ENCODE peak calls at places on chromosomes 16 and 17, in seven cellular contexts. Z is mammary epithelial cell, V is Karpas-422, E is neural progenitor cell, K is neuronal stem cell, Y is lung, O is ovary. R is an unnamed sample. For H3K9me3, the result is how much of the 10 kb centered on the place peaks cover.

GRCh38 chr16:87701066-87701425 is 64.7 kb downstream of the KLHDC4 start:
- DNase-seq in V (no peak), E (no peak), Z (no peak), Y (no peak), K (no peak), O (no peak), R (no peak)

GRCh38 chr16:18003033-18003432 is 333.5 kb downstream of the NPIPA8 start:
- DNase-seq in V (no peak), E (no peak), K (no peak), O (no peak), Y (no peak), Z (no peak), R (no peak)

GRCh38 chr16:19524356-19524865 is 669 bp downstream of the CCP110 start:
- DNase-seq in Z (peak), K (peak), E (no peak), Y (no peak), V (peak), O (no peak), R (no peak)

GRCh38 chr16:56849690-56850680 is 15.0 kb upstream of the SLC12A3 start:
- DNase-seq in E (no peak), Z (no peak), O (peak), Y (no peak), K (no peak), V (no peak), R (no peak)

GRCh38 chr16:56838622-56839337 is 26.2 kb upstream of the SLC12A3 start:
- DNase-seq in K (no peak), V (no peak), Y (no peak), Z (no peak), O (no peak), E (no peak), R (no peak)

GRCh38 chr17:9837551-9838471 is 12.1 kb downstream of the GLP2R start:
- DNase-seq in V (no peak), E (no peak), Y (no peak), O (peak), K (no peak), Z (peak), R (peak)

GRCh38 chr16:31033709-31034492 is 543 bp downstream of the STX4 start:
- DNase-seq in V (peak), E (peak), K (peak), Y (peak), O (peak), Z (peak), R (peak)

GRCh38 chr17:19398301-19399181 is 11.6 kb upstream of the MFAP4 start:
- DNase-seq in E (no peak), Z (peak), K (no peak), O (no peak), V (no peak), Y (peak), R (no peak)

GRCh38 chr16:89435051-89435450 is 55.3 kb downstream of the ANKRD11 start:
- DNase-seq in O (no peak), V (no peak), E (no peak), K (no peak), Z (no peak), Y (no peak), R (no peak)

GRCh38 chr17:83199500-83200201 is 120.2 kb downstream of the METRNL start:
- DNase-seq in E (no peak), Z (no peak), K (no peak), Y (peak), O (peak), V (peak), R (peak)
- H3K9me3 ChIP-seq in E (under half), Z (under half), K (under half), Y (under half), O (under half), V (under half), R (under half)

GRCh38 chr17:36127199-36127881 is 23.7 kb downstream of the CCL4 start:
- DNase-seq in Y (no peak), E (no peak), O (no peak), V (peak), K (no peak), Z (no peak), R (no peak)
- H3K4me3 ChIP-seq in Y (no peak), E (no peak), O (no peak), V (peak), K (no peak), Z (no peak), R (no peak)

GRCh38 chr17:39822051-39822450 is 42.1 kb downstream of the IKZF3 start:
- DNase-seq in V (peak), O (no peak), K (no peak), Z (no peak), E (no peak), Y (no peak), R (no peak)

GRCh38 chr17:39823407-39824054 is 40.6 kb downstream of the IKZF3 start:
- DNase-seq in V (peak), Y (no peak), K (no peak), E (peak), O (no peak), Z (no peak), R (no peak)

GRCh38 chr17:39831588-39831987 is 32.5 kb downstream of the IKZF3 start:
- DNase-seq in O (no peak), V (no peak), K (no peak), Z (no peak), Y (no peak), E (no peak), R (no peak)

GRCh38 chr17:39828443-39828842 is 35.7 kb downstream of the IKZF3 start:
- DNase-seq in V (no peak), Z (no peak), K (no peak), E (no peak), O (no peak), Y (no peak), R (no peak)

GRCh38 chr17:39826334-39826733 is 37.8 kb downstream of the IKZF3 start:
- DNase-seq in Y (no peak), V (no peak), K (no peak), O (no peak), E (no peak), Z (no peak), R (no peak)
- H3K9me3 ChIP-seq in Y (under half), V (under half), K (under half), O (under half), E (under half), Z (under half), R (under half)

DNA sequence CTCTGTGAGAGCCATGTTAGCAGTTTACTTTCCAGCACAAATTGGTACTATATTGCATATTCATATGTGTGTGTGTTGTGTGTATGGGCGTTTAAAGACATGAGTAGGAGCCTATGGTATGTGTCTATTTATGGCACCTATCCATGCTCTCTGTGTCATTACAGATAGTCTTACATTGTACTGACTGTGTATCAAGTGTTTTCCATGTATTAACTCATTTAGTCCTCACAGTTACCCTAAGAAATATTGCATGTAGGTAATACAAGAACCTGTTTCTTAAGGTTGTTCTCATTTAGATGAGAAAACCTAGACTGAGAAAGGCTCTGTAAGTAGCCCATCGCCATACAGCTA is 1.6 kb downstream of the ALG1 start:
- DNase-seq in O (no peak), V (no peak), K (no peak), E (no peak), Y (no peak), Z (no peak), R (no peak)
- H3K4me3 ChIP-seq in O (no peak), V (peak), K (no peak), E (no peak), Y (no peak), Z (no peak), R (no peak)

DNA sequence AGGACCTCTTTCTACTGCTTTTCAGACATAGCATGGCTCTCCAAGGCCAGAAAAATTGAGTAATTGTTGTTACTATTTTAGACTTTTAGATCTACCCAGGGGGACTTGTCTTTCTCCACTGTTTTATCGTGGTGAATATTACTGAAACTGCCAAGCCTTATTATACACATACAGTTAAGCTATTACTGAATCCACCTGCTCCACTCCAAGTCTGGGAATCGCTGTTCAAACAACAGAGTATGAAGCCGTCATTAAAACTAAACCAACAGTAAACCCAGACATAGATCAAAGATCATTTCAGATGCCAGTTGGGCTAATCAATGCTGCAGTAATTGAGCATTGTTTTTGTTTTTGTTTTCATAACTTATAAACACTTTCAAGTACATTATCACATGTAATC is 163.5 kb downstream of the KCNJ2 start:
- DNase-seq in Y (no peak), E (no peak), V (no peak), Z (no peak), K (no peak), O (no peak), R (no peak)
- H3K9me3 ChIP-seq in Y (under half), E (under half), V (under half), Z (under half), K (under half), O (under half), R (under half)